ENCODE peak calls at places on chromosomes 11 and 22, in five cellular contexts. I, R, H, G and T are unnamed samples.
A peak's percentile ranks its signal among the peaks of the same experiment; 100 is the strongest.

GRCh38 chr11:46389450-46390330 is 1.9 kb downstream of the CHRM4 start:
- DNase-seq in I (peak; percentile 73), R (no peak), H (peak; percentile 74), G (peak; percentile 54), T (peak; percentile 68)

GRCh38 chr11:129434641-129435498 is 59.2 kb downstream of the BARX2 start:
- DNase-seq in I (no peak), R (no peak), H (no peak), G (no peak), T (no peak)

GRCh38 chr11:122423886-122424285 is 231.6 kb upstream of the UBASH3B start:
- DNase-seq in I (no peak), R (no peak), H (no peak), G (no peak), T (no peak)

GRCh38 chr22:48346311-48346710 is 1481.4 kb downstream of the BRD1 start:
- DNase-seq in I (no peak), R (no peak), H (no peak), G (no peak), T (no peak)

GRCh38 chr22:32080904-32081303 is 37.8 kb downstream of the SLC5A1 start:
- DNase-seq in I (peak; percentile 45), R (peak; percentile 25), H (no peak), G (peak; percentile 59), T (peak; percentile 39)

GRCh38 chr22:30196141-30196866 is 50.3 kb downstream of the LIF start:
- DNase-seq in I (peak; percentile 66), R (peak; percentile 97), H (peak; percentile 92), G (peak; percentile 91), T (peak; percentile 68)

GRCh38 chr11:66835762-66836405 is 7.4 kb upstream of the RCE1 start:
- DNase-seq in I (no peak), R (no peak), H (no peak), G (no peak), T (no peak)

GRCh38 chr11:34647532-34647931 is 26.6 kb downstream of the EHF start:
- DNase-seq in I (no peak), R (no peak), H (no peak), G (no peak), T (no peak)

GRCh38 chr11:114705280-114706024 is 27.1 kb downstream of the NXPE2 start:
- DNase-seq in I (no peak), R (no peak), H (peak; percentile 75), G (no peak), T (peak; percentile 35)

GRCh38 chr11:121448431-121448941 is 3.6 kb upstream of the SORL1 start:
- DNase-seq in I (no peak), R (no peak), H (no peak), G (no peak), T (no peak)

GRCh38 chr22:27754247-27754887 is 47.2 kb downstream of the MN1 start:
- DNase-seq in I (no peak), R (no peak), H (no peak), G (no peak), T (no peak)

GRCh38 chr11:12174145-12175143 is 64.1 kb downstream of the MICAL2 start:
- DNase-seq in I (no peak), R (no peak), H (no peak), G (no peak), T (no peak)

GRCh38 chr22:19773470-19774040 is 13.0 kb downstream of the TBX1 start:
- DNase-seq in I (no peak), R (no peak), H (no peak), G (no peak), T (no peak)

GRCh38 chr11:13972033-13972910 is 9.7 kb downstream of the SPON1 start:
- DNase-seq in I (no peak), R (no peak), H (no peak), G (no peak), T (no peak)

GRCh38 chr22:39994566-39995345 is at the start of gene FAM83F:
- DNase-seq in I (peak; percentile 73), R (no peak), H (no peak), G (peak; percentile 24), T (peak; percentile 74)

GRCh38 chr11:39732002-39732401 is 1727.5 kb downstream of the LRRC4C start:
- DNase-seq in I (no peak), R (no peak), H (no peak), G (no peak), T (no peak)

GRCh38 chr11:59463176-59463575 is 6.4 kb downstream of the OR4D6 start:
- DNase-seq in I (no peak), R (no peak), H (peak; percentile 78), G (no peak), T (no peak)

GRCh38 chr11:96204721-96205459 is 138.1 kb downstream of the MAML2 start:
- DNase-seq in I (no peak), R (no peak), H (no peak), G (no peak), T (no peak)

GRCh38 chr11:105670811-105671210 is 60.9 kb downstream of the GRIA4 start:
- DNase-seq in I (no peak), R (no peak), H (no peak), G (peak; percentile 13), T (no peak)

GRCh38 chr11:126601550-126602215 is 246.2 kb downstream of the ST3GAL4 start:
- DNase-seq in I (no peak), R (no peak), H (no peak), G (no peak), T (no peak)

GRCh38 chr22:24097961-24098391 is 83.3 kb upstream of the SUSD2 start:
- DNase-seq in I (no peak), R (no peak), H (peak; percentile 48), G (no peak), T (no peak)

GRCh38 chr22:19062139-19062789 is 59.9 kb downstream of the DGCR2 start:
- DNase-seq in I (peak; percentile 52), R (no peak), H (no peak), G (no peak), T (no peak)

GRCh38 chr22:40597541-40598453 is 38.7 kb downstream of the MRTFA start:
- DNase-seq in I (peak; percentile 29), R (no peak), H (no peak), G (no peak), T (no peak)

GRCh38 chr11:66546966-66547661 is 411 bp downstream of the ACTN3 start:
- DNase-seq in I (no peak), R (no peak), H (no peak), G (no peak), T (no peak)

GRCh38 chr22:40637181-40638150 is 947 bp upstream of the MRTFA start:
- DNase-seq in I (peak; percentile 63), R (no peak), H (peak; percentile 77), G (no peak), T (peak; percentile 70)

GRCh38 chr11:79441159-79441875 is 487 bp upstream of the TENM4 start:
- DNase-seq in I (no peak), R (no peak), H (no peak), G (no peak), T (no peak)
- H3K4me1 ChIP-seq in I (peaks cover 49% of the 10 kb centered on the region), R (peaks cover 19% of the 10 kb centered on the region), H (peaks cover 56% of the 10 kb centered on the region), G (no peaks in the 10 kb centered on the region), T (peaks cover 43% of the 10 kb centered on the region)

GRCh38 chr22:50189184-50189848 is 3.6 kb downstream of the TRABD start:
- DNase-seq in I (peak; percentile 68), R (no peak), H (no peak), G (no peak), T (peak; percentile 59)
- TF ChIP-seq POLR2AphosphoS5 in I (no peak), R (no peak), H (no peak), G (no peak), T (no peak)

GRCh38 chr22:37192232-37192631 is 4.2 kb upstream of the C1QTNF6 start:
- DNase-seq in I (no peak), R (no peak), H (no peak), G (no peak), T (no peak)
- H3K4me1 ChIP-seq in I (peaks cover 42% of the 10 kb centered on the region), R (peaks cover 75% of the 10 kb centered on the region), H (peaks cover 43% of the 10 kb centered on the region), G (peaks cover 97% of the 10 kb centered on the region), T (peaks cover 69% of the 10 kb centered on the region)

GRCh38 chr11:2724653-2725366 is 25.0 kb upstream of the KCNQ1OT1 start:
- DNase-seq in I (no peak), R (no peak), H (peak; percentile 79), G (no peak), T (no peak)

GRCh38 chr11:2728128-2728662 is 28.4 kb upstream of the KCNQ1OT1 start:
- DNase-seq in I (no peak), R (no peak), H (no peak), G (no peak), T (no peak)

GRCh38 chr11:2724114-2724513 is 24.3 kb upstream of the KCNQ1OT1 start:
- DNase-seq in I (no peak), R (no peak), H (no peak), G (no peak), T (no peak)

GRCh38 chr11:2726964-2727363 is 27.2 kb upstream of the KCNQ1OT1 start:
- DNase-seq in I (no peak), R (no peak), H (no peak), G (no peak), T (no peak)

DNA sequence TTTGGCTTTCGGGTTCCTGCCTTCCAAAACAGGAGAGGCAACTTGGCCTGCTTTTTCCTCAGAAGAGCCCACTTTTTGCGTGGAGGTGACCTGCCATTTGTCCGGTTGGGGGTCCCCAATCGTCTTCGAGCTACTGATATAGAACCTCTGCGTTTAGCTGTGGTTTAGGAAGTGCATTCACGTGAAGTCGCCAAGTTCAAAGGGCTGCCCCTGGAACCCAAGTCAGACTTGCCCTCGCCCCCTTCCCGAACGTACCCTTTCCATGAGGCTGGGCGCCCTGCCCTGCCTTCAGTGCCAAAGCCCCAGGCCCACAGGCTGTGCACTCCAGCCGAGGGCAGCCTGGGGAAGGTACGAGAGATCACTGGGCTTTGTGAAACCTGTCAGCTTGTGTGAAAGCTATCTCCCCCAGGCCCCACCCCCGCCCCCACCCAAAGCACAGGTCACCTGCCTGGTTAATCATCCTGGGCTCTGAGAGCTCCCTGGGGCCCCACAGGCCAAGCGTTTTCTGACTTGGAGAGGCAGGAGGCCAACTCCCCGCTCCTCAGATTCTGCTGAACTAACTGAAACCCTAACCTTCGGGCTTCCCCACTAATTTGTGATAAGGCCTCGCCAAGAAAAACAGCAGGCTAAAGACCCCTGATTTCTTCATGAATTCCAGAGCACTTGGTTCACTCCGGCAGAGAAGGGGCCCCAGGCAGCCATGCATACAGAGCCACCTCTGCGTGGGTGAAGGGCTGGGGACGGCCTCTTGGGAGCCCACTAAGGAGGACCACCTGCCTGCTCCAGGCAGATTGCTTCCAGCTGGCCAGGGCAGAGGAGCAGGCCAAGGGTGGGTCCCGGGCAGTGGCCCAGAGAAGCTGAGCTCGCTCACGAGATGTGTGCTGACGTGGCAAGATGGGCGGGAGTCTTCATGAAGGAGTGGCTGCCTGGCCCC is 25.8 kb upstream of the KCNQ1OT1 start:
- DNase-seq in I (no peak), R (no peak), H (peak; percentile 87), G (no peak), T (no peak)
- TF ChIP-seq POLR2AphosphoS5 in I (no peak), R (no peak), H (no peak), G (no peak), T (no peak)